ENCODE peak calls at places on chromosomes 3 and 15, in ten cellular contexts. S, O, J, Y, T, K, U, F, I and W are unnamed samples.

GRCh38 chr3:159911011-159911663 is 77.5 kb upstream of the IL12A start:
- DNase-seq in S (peak; percentile 18), O (no peak), J (no peak), Y (no peak), T (no peak), K (peak; percentile 15), U (no peak), F (no peak), I (no peak), W (no peak)

GRCh38 chr15:92877000-92877399 is 23.1 kb upstream of the CHD2 start:
- DNase-seq in S (no peak), O (no peak), J (no peak), Y (no peak), T (no peak), K (no peak), U (no peak), F (no peak), I (no peak), W (no peak)

GRCh38 chr15:60370105-60370803 is 27.5 kb downstream of the ANXA2 start:
- DNase-seq in S (no peak), O (no peak), J (no peak), Y (no peak), T (no peak), K (no peak), U (no peak), F (no peak), I (no peak), W (no peak)

GRCh38 chr3:157115069-157116006 is 44.6 kb downstream of the CCNL1 start:
- DNase-seq in S (no peak), O (no peak), J (no peak), Y (no peak), T (peak; percentile 81), K (no peak), U (no peak), F (no peak), I (no peak), W (no peak)

GRCh38 chr3:78112266-78112665 is 1072.4 kb downstream of the ROBO2 start:
- DNase-seq in S (no peak), O (no peak), J (no peak), Y (no peak), T (no peak), K (peak; percentile 88), U (no peak), F (no peak), I (no peak), W (no peak)

GRCh38 chr3:42742688-42743087 is 30.4 kb downstream of the CCDC13 start:
- DNase-seq in S (no peak), O (no peak), J (no peak), Y (no peak), T (no peak), K (no peak), U (no peak), F (no peak), I (no peak), W (no peak)

GRCh38 chr15:50977157-50977556 is 68.7 kb downstream of the AP4E1 start:
- DNase-seq in S (no peak), O (no peak), J (no peak), Y (no peak), T (no peak), K (no peak), U (no peak), F (no peak), I (no peak), W (no peak)

GRCh38 chr15:78898540-78898939 is 25.9 kb downstream of the MORF4L1 start:
- DNase-seq in S (no peak), O (no peak), J (no peak), Y (no peak), T (no peak), K (no peak), U (no peak), F (no peak), I (no peak), W (no peak)

GRCh38 chr15:74128785-74129350 is 1.5 kb upstream of the ISLR2 start:
- DNase-seq in S (no peak), O (no peak), J (no peak), Y (no peak), T (no peak), K (no peak), U (no peak), F (no peak), I (no peak), W (no peak)

GRCh38 chr3:126696701-126697267 is 7.3 kb upstream of the CHCHD6 start:
- DNase-seq in S (no peak), O (no peak), J (no peak), Y (no peak), T (no peak), K (no peak), U (no peak), F (no peak), I (no peak), W (no peak)

GRCh38 chr15:100099976-100100375 is 241.8 kb downstream of the ADAMTS17 start:
- DNase-seq in S (no peak), O (no peak), J (no peak), Y (no peak), T (no peak), K (no peak), U (no peak), F (no peak), I (no peak), W (no peak)

GRCh38 chr3:120848503-120848902 is 59.5 kb upstream of the STXBP5L start:
- DNase-seq in S (no peak), O (no peak), J (no peak), Y (no peak), T (no peak), K (no peak), U (no peak), F (no peak), I (no peak), W (no peak)

GRCh38 chr15:57146394-57147140 is 228.1 kb downstream of the TCF12 start:
- DNase-seq in S (peak; percentile 9), O (peak; percentile 83), J (peak; percentile 14), Y (no peak), T (peak; percentile 56), K (peak; percentile 86), U (no peak), F (no peak), I (no peak), W (no peak)

GRCh38 chr3:12994607-12995388 is 78.4 kb downstream of the IQSEC1 start:
- DNase-seq in S (peak; percentile 89), O (peak; percentile 91), J (peak; percentile 96), Y (peak; percentile 46), T (peak; percentile 90), K (peak; percentile 65), U (peak; percentile 30), F (peak; percentile 20), I (peak; percentile 93), W (no peak)

GRCh38 chr15:56916825-56917477 is 1.5 kb upstream of the TCF12 start:
- DNase-seq in S (no peak), O (no peak), J (no peak), Y (no peak), T (no peak), K (no peak), U (no peak), F (no peak), I (no peak), W (no peak)

GRCh38 chr3:128409621-128410581 is 56.8 kb downstream of the DNAJB8 start:
- DNase-seq in S (no peak), O (no peak), J (no peak), Y (no peak), T (no peak), K (no peak), U (no peak), F (no peak), I (no peak), W (no peak)

GRCh38 chr3:141305436-141305835 is 62.9 kb upstream of the ZBTB38 start:
- DNase-seq in S (no peak), O (peak; percentile 47), J (peak; percentile 43), Y (no peak), T (no peak), K (peak; percentile 71), U (no peak), F (no peak), I (no peak), W (no peak)

GRCh38 chr15:88586401-88587162 is 34.6 kb upstream of the AEN start:
- DNase-seq in S (no peak), O (no peak), J (no peak), Y (no peak), T (no peak), K (no peak), U (no peak), F (no peak), I (no peak), W (no peak)

GRCh38 chr3:40170395-40170794 is 139.1 kb upstream of the EIF1B start:
- DNase-seq in S (peak; percentile 61), O (peak; percentile 72), J (no peak), Y (no peak), T (no peak), K (no peak), U (no peak), F (no peak), I (no peak), W (no peak)

GRCh38 chr3:54685213-54685612 is 242.6 kb downstream of the LRTM1 start:
- DNase-seq in S (no peak), O (peak; percentile 12), J (no peak), Y (no peak), T (no peak), K (no peak), U (no peak), F (no peak), I (no peak), W (no peak)
- H3K4me3 ChIP-seq in S (no peak overlapping the region), O (no peak overlapping the region), J (no peak overlapping the region), Y (no peak overlapping the region), T (no peak overlapping the region), K (no peak overlapping the region), U (no peak overlapping the region), F (no peak overlapping the region), I (no peak overlapping the region), W (no peak overlapping the region)

DNA sequence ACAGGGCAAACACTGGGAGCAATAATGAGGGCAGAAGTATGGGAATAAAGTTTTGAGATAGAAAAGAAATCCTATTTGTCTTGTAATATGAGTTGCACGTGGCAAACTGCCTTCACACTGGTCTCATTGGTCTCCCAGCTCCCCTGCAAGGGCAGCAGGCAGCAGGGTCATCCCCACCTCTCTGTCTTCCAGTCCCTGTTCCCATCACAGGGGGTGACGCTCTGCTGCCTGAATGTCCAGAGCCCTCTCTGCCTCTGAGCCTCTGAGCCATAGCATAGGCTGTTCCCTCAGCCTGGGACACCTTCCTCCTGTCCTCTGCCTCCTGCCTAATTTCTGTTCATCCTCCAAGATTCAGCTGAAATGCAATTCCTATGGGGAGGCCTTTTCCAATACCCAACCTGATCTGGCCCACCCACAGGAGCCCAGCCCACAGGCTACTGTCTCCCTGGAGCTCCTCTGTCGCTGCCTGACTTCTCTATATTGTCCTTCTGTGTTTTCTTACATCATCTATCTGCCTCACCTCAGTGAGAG is 12.1 kb upstream of the SKOR1 start:
- DNase-seq in S (no peak), O (no peak), J (no peak), Y (no peak), T (no peak), K (no peak), U (no peak), F (no peak), I (no peak), W (no peak)
- H3K4me3 ChIP-seq in S (no peak overlapping the region), O (no peak overlapping the region), J (no peak overlapping the region), Y (no peak overlapping the region), T (no peak overlapping the region), K (no peak overlapping the region), U (no peak overlapping the region), F (no peak overlapping the region), I (no peak overlapping the region), W (no peak overlapping the region)

GRCh38 chr3:181695661-181696491 is 15.8 kb upstream of the SOX2 start:
- DNase-seq in S (no peak), O (no peak), J (no peak), Y (no peak), T (peak; percentile 58), K (no peak), U (no peak), F (no peak), I (no peak), W (no peak)
- H3K4me3 ChIP-seq in S (no peak overlapping the region), O (no peak overlapping the region), J (no peak overlapping the region), Y (peak overlapping the region; percentile 66), T (peak overlapping the region; percentile 29), K (peak overlapping the region; percentile 46), U (peak overlapping the region; percentile 39), F (no peak overlapping the region), I (peak overlapping the region; percentile 46), W (peak overlapping the region; percentile 47)

GRCh38 chr15:40872791-40873526 is 1.1 kb downstream of the RHOV start:
- DNase-seq in S (peak; percentile 34), O (no peak), J (no peak), Y (no peak), T (no peak), K (no peak), U (no peak), F (no peak), I (no peak), W (no peak)
- H3K4me3 ChIP-seq in S (peak overlapping the region; percentile 78), O (peak overlapping the region; percentile 68), J (peak overlapping the region; percentile 92), Y (peak overlapping the region; percentile 72), T (no peak overlapping the region), K (no peak overlapping the region), U (no peak overlapping the region), F (peak overlapping the region; percentile 51), I (peak overlapping the region; percentile 59), W (peak overlapping the region; percentile 51)